ENCODE peak calls at places on chromosomes 1 and 21, in four cellular contexts. One of them, this sample, is unnamed.

GRCh38 chr21:34919406-34919805 is 129.7 kb downstream of the RUNX1 start:
- ATAC-seq in gastrocnemius medialis: no peak
- ATAC-seq in heart left ventricle: no peak
- ATAC-seq in right cardiac atrium: no peak
- ATAC-seq in this sample: no peak

GRCh38 chr1:184745110-184745509 is 9.5 kb downstream of the EDEM3 start:
- ATAC-seq in gastrocnemius medialis: no peak
- ATAC-seq in heart left ventricle: no peak
- ATAC-seq in right cardiac atrium: no peak
- ATAC-seq in this sample: no peak

GRCh38 chr1:222736972-222737371 is at the start of gene FAM177B:
- ATAC-seq in gastrocnemius medialis: no peak
- ATAC-seq in heart left ventricle: no peak
- ATAC-seq in right cardiac atrium: no peak
- ATAC-seq in this sample: no peak

GRCh38 chr1:110040548-110040947 is 6.1 kb downstream of the STRIP1 start:
- ATAC-seq in gastrocnemius medialis: no peak
- ATAC-seq in heart left ventricle: no peak
- ATAC-seq in right cardiac atrium: no peak
- ATAC-seq in this sample: no peak

GRCh38 chr1:235943581-235944114 is 76.9 kb upstream of the LYST start:
- ATAC-seq in gastrocnemius medialis: no peak
- ATAC-seq in heart left ventricle: no peak
- ATAC-seq in right cardiac atrium: no peak
- ATAC-seq in this sample: no peak

GRCh38 chr1:244002721-244003120 is 48.4 kb upstream of the ZBTB18 start:
- ATAC-seq in gastrocnemius medialis: no peak
- ATAC-seq in heart left ventricle: no peak
- ATAC-seq in right cardiac atrium: no peak
- ATAC-seq in this sample: no peak

GRCh38 chr1:13775446-13775845 is 75.5 kb downstream of the PRDM2 start:
- ATAC-seq in gastrocnemius medialis: no peak
- ATAC-seq in heart left ventricle: no peak
- ATAC-seq in right cardiac atrium: no peak
- ATAC-seq in this sample: no peak

GRCh38 chr1:218488531-218488930 is 143.4 kb downstream of the TGFB2 start:
- ATAC-seq in gastrocnemius medialis: no peak
- ATAC-seq in heart left ventricle: no peak
- ATAC-seq in right cardiac atrium: no peak
- ATAC-seq in this sample: no peak

GRCh38 chr1:183287191-183287675 is 101.2 kb downstream of the LAMC2 start:
- ATAC-seq in gastrocnemius medialis: no peak
- ATAC-seq in heart left ventricle: peak; percentile 94
- ATAC-seq in right cardiac atrium: peak; percentile 91
- ATAC-seq in this sample: peak; percentile 61

GRCh38 chr1:246549665-246550064 is 16.4 kb downstream of the TFB2M start:
- ATAC-seq in gastrocnemius medialis: no peak
- ATAC-seq in heart left ventricle: no peak
- ATAC-seq in right cardiac atrium: no peak
- ATAC-seq in this sample: no peak

GRCh38 chr1:10521537-10522157 is 46.9 kb downstream of the PEX14 start:
- ATAC-seq in gastrocnemius medialis: no peak
- ATAC-seq in heart left ventricle: no peak
- ATAC-seq in right cardiac atrium: no peak
- ATAC-seq in this sample: no peak

GRCh38 chr1:103250441-103250861 is 142.1 kb upstream of the COL11A1 start:
- ATAC-seq in gastrocnemius medialis: no peak
- ATAC-seq in heart left ventricle: no peak
- ATAC-seq in right cardiac atrium: no peak
- ATAC-seq in this sample: no peak

GRCh38 chr21:43911015-43911934 is 46.3 kb downstream of the AGPAT3 start:
- ATAC-seq in gastrocnemius medialis: peak; percentile 79
- ATAC-seq in heart left ventricle: peak; percentile 83
- ATAC-seq in right cardiac atrium: peak; percentile 61
- ATAC-seq in this sample: no peak

GRCh38 chr1:28287315-28287714 is 28.0 kb downstream of the SESN2 start:
- ATAC-seq in gastrocnemius medialis: no peak
- ATAC-seq in heart left ventricle: no peak
- ATAC-seq in right cardiac atrium: no peak
- ATAC-seq in this sample: no peak

GRCh38 chr1:159469921-159470595 is 30.5 kb downstream of the OR10J1 start:
- ATAC-seq in gastrocnemius medialis: no peak
- ATAC-seq in heart left ventricle: no peak
- ATAC-seq in right cardiac atrium: no peak
- ATAC-seq in this sample: no peak

GRCh38 chr1:40692429-40692905 is 963 bp downstream of the NFYC start:
- ATAC-seq in gastrocnemius medialis: peak; percentile 25
- ATAC-seq in heart left ventricle: no peak
- ATAC-seq in right cardiac atrium: no peak
- ATAC-seq in this sample: peak; percentile 16

GRCh38 chr1:207140536-207140935 is 36.5 kb downstream of the C4BPA start:
- ATAC-seq in gastrocnemius medialis: no peak
- ATAC-seq in heart left ventricle: no peak
- ATAC-seq in right cardiac atrium: no peak
- ATAC-seq in this sample: no peak

GRCh38 chr1:156487862-156488261 is 12.7 kb downstream of the MEF2D start:
- ATAC-seq in gastrocnemius medialis: peak; percentile 3
- ATAC-seq in heart left ventricle: no peak
- ATAC-seq in right cardiac atrium: no peak
- ATAC-seq in this sample: no peak

GRCh38 chr1:90386899-90387334 is 330.2 kb downstream of the BARHL2 start:
- ATAC-seq in gastrocnemius medialis: no peak
- ATAC-seq in heart left ventricle: peak; percentile 91
- ATAC-seq in right cardiac atrium: peak; percentile 85
- ATAC-seq in this sample: no peak

GRCh38 chr21:42107177-42107880 is 36.2 kb downstream of the UMODL1 start:
- ATAC-seq in gastrocnemius medialis: no peak
- ATAC-seq in heart left ventricle: no peak
- ATAC-seq in right cardiac atrium: no peak
- ATAC-seq in this sample: no peak

GRCh38 chr1:223052931-223053330 is 90.1 kb downstream of the TLR5 start:
- ATAC-seq in gastrocnemius medialis: no peak
- ATAC-seq in heart left ventricle: no peak
- ATAC-seq in right cardiac atrium: no peak
- ATAC-seq in this sample: no peak

GRCh38 chr1:55035904-55036303 is 3.4 kb upstream of the PCSK9 start:
- ATAC-seq in gastrocnemius medialis: no peak
- ATAC-seq in heart left ventricle: no peak
- ATAC-seq in right cardiac atrium: no peak
- ATAC-seq in this sample: no peak

GRCh38 chr1:58922302-58923089 is 138.6 kb upstream of the JUN start:
- ATAC-seq in gastrocnemius medialis: peak; percentile 82
- ATAC-seq in heart left ventricle: peak; percentile 89
- ATAC-seq in right cardiac atrium: peak; percentile 91
- ATAC-seq in this sample: peak; percentile 91

GRCh38 chr1:167685844-167686243 is 35.9 kb upstream of the MPZL1 start:
- ATAC-seq in gastrocnemius medialis: peak; percentile 77
- ATAC-seq in heart left ventricle: peak; percentile 37
- ATAC-seq in right cardiac atrium: peak; percentile 8
- ATAC-seq in this sample: no peak

GRCh38 chr1:229562686-229563085 is 4.2 kb upstream of the ABCB10 start:
- ATAC-seq in gastrocnemius medialis: no peak
- ATAC-seq in heart left ventricle: no peak
- ATAC-seq in right cardiac atrium: no peak
- ATAC-seq in this sample: no peak

GRCh38 chr1:26335774-26336476 is 18.0 kb downstream of the CRYBG2 start:
- ATAC-seq in gastrocnemius medialis: peak; percentile 73
- ATAC-seq in heart left ventricle: no peak
- ATAC-seq in right cardiac atrium: no peak
- ATAC-seq in this sample: no peak

GRCh38 chr1:166237675-166238074 is 70.9 kb upstream of the FAM78B start:
- ATAC-seq in gastrocnemius medialis: no peak
- ATAC-seq in heart left ventricle: no peak
- ATAC-seq in right cardiac atrium: no peak
- ATAC-seq in this sample: no peak

GRCh38 chr21:36384885-36385232 is 333 bp upstream of the CHAF1B start:
- ATAC-seq in gastrocnemius medialis: no peak
- ATAC-seq in heart left ventricle: no peak
- ATAC-seq in right cardiac atrium: peak; percentile 10
- ATAC-seq in this sample: no peak

GRCh38 chr1:8398086-8398485 is 80.2 kb downstream of the SLC45A1 start:
- ATAC-seq in gastrocnemius medialis: no peak
- ATAC-seq in heart left ventricle: no peak
- ATAC-seq in right cardiac atrium: no peak
- ATAC-seq in this sample: no peak

GRCh38 chr1:234997201-234998173 is 131.2 kb downstream of the TOMM20 start:
- ATAC-seq in gastrocnemius medialis: peak; percentile 88
- ATAC-seq in heart left ventricle: peak; percentile 96
- ATAC-seq in right cardiac atrium: peak; percentile 96
- ATAC-seq in this sample: peak; percentile 95

GRCh38 chr1:234716907-234717375 is 107.0 kb upstream of the IRF2BP2 start:
- ATAC-seq in gastrocnemius medialis: peak; percentile 56
- ATAC-seq in heart left ventricle: no peak
- ATAC-seq in right cardiac atrium: no peak
- ATAC-seq in this sample: peak; percentile 16

This sample was measured in gastroesophageal sphincter.